ENCODE peak calls at places on chromosome 6, in eight cellular contexts. S is foreskin fibroblast; E is PC-9; Y is GM12865; V is HFF-Myc; F is CD8-positive, alpha-beta memory T cell; O is coronary artery; I is fibroblast of pulmonary artery. W is an unnamed sample.

GRCh38 chr6:10510592-10511367 is 10.4 kb upstream of the GCNT2 start:
- DNase-seq in V (no peak), O (no peak), Y (peak), I (peak), E (no peak), F (no peak), S (peak), W (no peak)

GRCh38 chr6:166532302-166532701 is 54.2 kb downstream of the RAMACL start:
- DNase-seq in S (no peak), O (no peak), Y (no peak), V (no peak), F (no peak), E (no peak), I (no peak), W (no peak)

GRCh38 chr6:116267879-116268588 is 11.7 kb downstream of the TSPYL1 start:
- DNase-seq in S (no peak), V (no peak), F (no peak), O (no peak), Y (no peak), E (peak), I (no peak), W (no peak)

GRCh38 chr6:36755435-36756348 is 58.1 kb downstream of the RAB44 start:
- DNase-seq in E (peak), V (no peak), F (peak), O (no peak), S (no peak), Y (peak), I (peak), W (peak)

GRCh38 chr6:112019619-112020018 is 34.3 kb upstream of the CCN6 start:
- DNase-seq in F (no peak), V (no peak), I (no peak), S (no peak), Y (no peak), E (no peak), O (no peak), W (no peak)

GRCh38 chr6:84892666-84893065 is 128.3 kb upstream of the TBX18 start:
- DNase-seq in O (no peak), S (peak), F (no peak), V (no peak), Y (no peak), E (no peak), I (peak), W (no peak)

GRCh38 chr6:158057213-158057987 is 75.7 kb downstream of the SYNJ2 start:
- DNase-seq in E (peak), V (peak), O (peak), Y (no peak), S (peak), I (peak), F (no peak), W (peak)

GRCh38 chr6:53998293-53998692 is 113.0 kb upstream of the MLIP start:
- DNase-seq in O (no peak), F (no peak), S (no peak), Y (no peak), E (no peak), I (no peak), V (no peak), W (no peak)

GRCh38 chr6:2132416-2132815 is 113.0 kb downstream of the GMDS start:
- DNase-seq in O (no peak), I (peak), E (peak), F (no peak), V (no peak), Y (no peak), S (peak), W (no peak)

GRCh38 chr6:39555136-39555535 is 170.1 kb downstream of the KIF6 start:
- DNase-seq in Y (no peak), O (no peak), S (no peak), I (no peak), V (no peak), F (no peak), E (no peak), W (no peak)

GRCh38 chr6:114194362-114195343 is 148.2 kb downstream of the HS3ST5 start:
- DNase-seq in F (no peak), E (no peak), V (no peak), S (peak), I (peak), O (no peak), Y (no peak), W (no peak)

GRCh38 chr6:33620158-33620583 is 951 bp upstream of the ITPR3 start:
- DNase-seq in Y (peak), I (no peak), S (no peak), F (peak), E (no peak), O (no peak), V (no peak), W (no peak)

GRCh38 chr6:33799714-33800113 is 4.1 kb downstream of the MLN start:
- DNase-seq in I (no peak), V (no peak), F (no peak), O (no peak), Y (no peak), E (no peak), S (no peak), W (no peak)

GRCh38 chr6:4581468-4582420 is 194.5 kb upstream of the CDYL start:
- DNase-seq in E (peak), S (peak), F (no peak), I (peak), Y (no peak), O (no peak), V (no peak), W (no peak)

GRCh38 chr6:100267721-100268123 is 197.0 kb downstream of the SIM1 start:
- DNase-seq in E (no peak), S (peak), I (peak), F (no peak), V (peak), O (no peak), Y (no peak), W (no peak)

GRCh38 chr6:168310945-168311344 is 8.6 kb downstream of the DACT2 start:
- DNase-seq in Y (no peak), F (no peak), V (no peak), I (no peak), O (no peak), S (no peak), E (no peak), W (no peak)

GRCh38 chr6:167683028-167683862 is 143.5 kb upstream of the AFDN start:
- DNase-seq in E (peak), O (no peak), S (no peak), I (peak), F (no peak), V (no peak), Y (no peak), W (no peak)

GRCh38 chr6:5497896-5498578 is 236.7 kb downstream of the FARS2 start:
- DNase-seq in V (no peak), F (no peak), O (no peak), I (peak), E (no peak), S (peak), Y (no peak), W (no peak)

GRCh38 chr6:104835782-104836181 is 23.9 kb downstream of the HACE1 start:
- DNase-seq in I (no peak), O (no peak), F (no peak), E (no peak), Y (no peak), S (no peak), V (no peak), W (no peak)

GRCh38 chr6:91412532-91412931 is 825.7 kb upstream of the MAP3K7 start:
- DNase-seq in Y (no peak), O (no peak), V (no peak), I (no peak), E (no peak), S (no peak), F (no peak), W (no peak)

GRCh38 chr6:30802731-30803130 is 58.4 kb upstream of the IER3 start:
- DNase-seq in I (no peak), O (no peak), S (no peak), V (no peak), Y (no peak), F (no peak), E (peak), W (no peak)

GRCh38 chr6:159692303-159693127 is 526 bp downstream of the SOD2 start:
- DNase-seq in I (no peak), V (no peak), S (peak), F (peak), O (peak), Y (peak), E (no peak), W (no peak)

GRCh38 chr6:136846046-136846445 is 23.7 kb downstream of the PEX7 start:
- DNase-seq in E (peak), F (no peak), S (peak), O (no peak), V (no peak), Y (peak), I (peak), W (peak)

GRCh38 chr6:36984581-36985383 is 1.2 kb downstream of the MTCH1 start:
- DNase-seq in Y (peak), S (peak), F (peak), E (no peak), I (peak), O (no peak), V (peak), W (no peak)

GRCh38 chr6:157993076-157993475 is 11.4 kb downstream of the SYNJ2 start:
- DNase-seq in Y (no peak), V (no peak), F (no peak), S (no peak), I (no peak), O (no peak), E (no peak), W (no peak)

GRCh38 chr6:45301348-45302142 is 26.6 kb upstream of the RUNX2 start:
- DNase-seq in S (no peak), V (no peak), Y (no peak), E (no peak), O (no peak), I (no peak), F (no peak), W (no peak)

GRCh38 chr6:167533851-167534250 is 209.0 kb downstream of the TTLL2 start:
- DNase-seq in F (no peak), V (no peak), Y (no peak), E (no peak), S (no peak), O (no peak), I (no peak), W (no peak)

GRCh38 chr6:17998442-17998841 is 11.0 kb upstream of the KIF13A start:
- DNase-seq in Y (no peak), F (no peak), E (peak), O (no peak), I (no peak), V (no peak), S (peak), W (no peak)

GRCh38 chr6:46888578-46888977 is 33.2 kb downstream of the ADGRF5 start:
- DNase-seq in S (no peak), I (peak), O (no peak), Y (no peak), E (no peak), V (no peak), F (no peak), W (no peak)

GRCh38 chr6:4270799-4271198 is 135.4 kb upstream of the ECI2 start:
- DNase-seq in Y (no peak), F (no peak), E (peak), O (no peak), S (peak), V (no peak), I (peak), W (no peak)

GRCh38 chr6:155120034-155120433 is 124.9 kb downstream of the TIAM2 start:
- DNase-seq in S (no peak), I (no peak), V (no peak), E (no peak), Y (no peak), F (no peak), O (no peak), W (no peak)

GRCh38 chr6:170446841-170447560 is 106.1 kb downstream of the PSMB1 start:
- DNase-seq in O (no peak), S (no peak), F (no peak), V (no peak), E (no peak), Y (no peak), I (no peak), W (no peak)

GRCh38 chr6:362924-363249 is 28.7 kb upstream of the IRF4 start:
- DNase-seq in S (no peak), F (no peak), Y (no peak), E (no peak), O (no peak), I (no peak), V (no peak), W (no peak)

GRCh38 chr6:15754035-15754705 is 91.3 kb upstream of the DTNBP1 start:
- DNase-seq in Y (no peak), E (peak), S (peak), O (no peak), I (peak), V (peak), F (no peak), W (no peak)

GRCh38 chr6:161374971-161375873 is 101.4 kb upstream of the AGPAT4 start:
- DNase-seq in E (no peak), O (no peak), F (no peak), V (no peak), Y (peak), I (no peak), S (no peak), W (no peak)

DNA sequence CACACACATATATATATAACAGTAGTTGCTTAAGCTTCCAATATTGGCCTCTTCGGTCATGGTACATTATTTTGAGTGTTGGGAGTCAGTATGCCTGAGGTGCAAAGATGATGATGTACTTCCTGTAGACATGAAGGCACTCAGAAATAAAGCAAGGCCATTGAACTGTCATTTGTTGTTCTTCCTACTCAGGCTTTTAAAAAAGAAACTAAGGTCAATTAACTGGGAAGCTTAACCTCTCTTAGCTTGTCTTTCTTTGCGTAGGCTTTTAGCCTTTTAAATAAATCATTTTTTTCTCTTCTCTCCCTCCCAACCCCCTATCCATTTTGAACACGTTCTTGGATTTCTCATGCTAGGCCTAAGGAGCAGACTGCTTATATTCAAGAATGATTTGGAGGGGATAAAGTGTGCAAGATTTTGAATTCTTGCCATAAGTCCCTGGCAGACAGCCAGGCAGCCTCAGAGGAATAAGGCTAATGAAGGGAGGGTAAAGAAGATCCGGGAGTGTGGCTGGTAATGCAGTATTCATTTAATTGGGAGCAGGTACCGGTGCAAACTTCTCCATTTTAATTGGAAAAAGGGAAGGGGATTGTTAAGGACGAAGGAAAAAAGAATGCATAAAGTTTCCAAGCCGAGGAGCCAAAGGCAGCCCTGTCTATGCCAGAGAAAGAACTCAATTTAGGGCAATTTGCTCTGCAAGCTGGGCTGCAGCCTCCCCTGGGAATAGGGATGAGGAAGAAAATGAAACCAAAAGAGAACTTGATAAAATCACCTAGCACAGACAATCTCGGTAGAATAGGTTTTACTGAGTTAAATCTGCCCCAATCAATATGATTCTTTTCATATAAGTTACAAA is 343.8 kb upstream of the MMS22L start:
- DNase-seq in O (no peak), S (peak), Y (no peak), F (no peak), I (no peak), V (no peak), E (no peak), W (no peak)
- H3K4me3 ChIP-seq in O (peak), S (peak), Y (no peak), F (no peak), I (no peak), V (no peak), E (peak), W (no peak)

GRCh38 chr6:97280766-97281165 is 2.2 kb downstream of the MMS22L start:
- DNase-seq in F (no peak), V (no peak), S (no peak), Y (no peak), I (no peak), E (no peak), O (no peak), W (no peak)
- H3K4me3 ChIP-seq in F (no peak), V (peak), S (no peak), Y (no peak), I (no peak), E (no peak), O (no peak), W (no peak)

DNA sequence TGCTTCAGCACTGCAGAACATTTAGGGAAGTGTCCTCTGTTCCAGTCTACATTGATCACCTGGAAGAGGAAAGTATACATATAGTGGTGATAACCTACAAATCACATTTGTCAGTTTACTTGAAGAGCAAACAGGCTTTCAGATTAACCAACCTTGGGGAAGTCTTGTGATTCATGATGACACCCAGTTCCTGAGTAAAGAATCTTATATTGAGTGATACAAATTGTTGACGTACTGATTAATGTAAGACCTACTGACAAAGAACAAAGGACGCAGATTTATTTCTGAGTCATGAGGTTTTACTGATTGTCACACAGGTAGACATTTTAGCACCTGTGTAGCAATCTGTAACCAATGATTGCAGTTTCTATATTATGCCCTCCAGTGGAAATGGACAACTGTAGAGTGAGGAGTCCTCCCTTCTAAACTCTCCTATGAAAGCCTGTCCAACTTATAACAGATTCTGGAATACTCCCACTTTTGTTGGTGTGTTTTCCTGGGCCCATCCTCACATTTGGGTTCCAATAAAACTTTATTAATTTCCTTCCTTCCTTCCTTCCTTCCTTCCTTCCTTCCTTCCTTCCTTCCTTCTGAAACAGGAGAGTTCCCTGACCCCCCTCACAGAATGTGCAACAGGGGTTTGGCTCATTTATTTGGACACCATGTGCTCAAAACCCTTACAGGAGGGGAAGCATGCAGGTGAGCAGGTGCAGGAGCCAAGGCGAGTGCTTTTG is 113.5 kb downstream of the SLC35B3 start:
- DNase-seq in F (no peak), V (no peak), I (no peak), S (no peak), Y (no peak), E (peak), O (no peak), W (no peak)
- H3K4me3 ChIP-seq in F (no peak), V (no peak), I (no peak), S (no peak), Y (no peak), E (no peak), O (no peak), W (no peak)

GRCh38 chr6:132719736-132720448 is 6.0 kb upstream of the VNN1 start:
- DNase-seq in Y (no peak), O (no peak), V (no peak), E (no peak), S (no peak), F (no peak), I (no peak), W (no peak)
- H3K4me3 ChIP-seq in Y (no peak), O (no peak), V (no peak), E (no peak), S (no peak), F (no peak), I (no peak), W (no peak)

DNA sequence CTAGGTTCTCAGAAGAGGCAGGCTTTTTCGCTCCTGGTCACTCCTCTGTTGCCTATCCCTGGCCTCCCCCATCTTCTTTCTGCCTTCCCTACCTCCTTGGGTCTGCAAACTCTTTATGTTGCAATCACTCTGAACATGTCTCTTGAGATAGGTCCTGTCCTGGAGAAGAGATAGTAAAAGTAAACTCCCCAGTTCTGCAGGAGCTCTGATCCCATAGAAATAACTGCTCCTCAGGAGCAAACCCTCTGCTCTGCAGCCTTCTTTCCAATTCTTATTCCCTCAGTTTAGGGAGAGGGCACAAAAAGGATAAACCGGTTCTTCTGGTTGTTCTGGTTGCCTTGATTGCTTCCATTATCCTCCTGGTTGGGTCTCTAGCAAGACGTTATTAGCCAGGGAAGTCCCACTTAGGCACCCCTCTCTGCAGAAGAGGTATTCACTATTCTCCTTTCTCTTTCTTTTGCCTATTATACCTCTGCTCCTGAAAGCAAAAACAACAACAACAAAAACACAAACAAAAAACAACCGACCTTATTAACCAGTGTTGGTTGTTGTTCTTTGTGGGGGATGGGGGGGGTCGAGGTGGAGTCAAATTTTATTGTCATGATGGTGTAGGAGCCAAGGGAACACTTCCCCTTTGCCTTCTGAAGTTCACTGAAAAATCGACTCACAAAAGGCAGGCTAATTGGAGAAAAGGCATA is 973 bp downstream of the TRIM38 start:
- DNase-seq in I (peak), V (no peak), O (no peak), Y (no peak), E (peak), S (no peak), F (no peak), W (no peak)
- H3K4me3 ChIP-seq in I (peak), V (peak), O (peak), Y (peak), E (peak), S (peak), F (peak), W (peak)

GRCh38 chr6:108902389-108902792 is 54.2 kb downstream of the ARMC2 start:
- DNase-seq in E (no peak), I (peak), F (no peak), S (peak), V (no peak), O (no peak), Y (no peak), W (no peak)
- H3K4me3 ChIP-seq in E (no peak), I (no peak), F (no peak), S (no peak), V (no peak), O (no peak), Y (no peak), W (no peak)

GRCh38 chr6:56246941-56247653 is at the start of gene COL21A1:
- DNase-seq in E (no peak), Y (no peak), V (no peak), I (no peak), O (peak), F (no peak), S (peak), W (no peak)
- H3K4me3 ChIP-seq in E (peak), Y (no peak), V (peak), I (peak), O (peak), F (no peak), S (peak), W (peak)

DNA sequence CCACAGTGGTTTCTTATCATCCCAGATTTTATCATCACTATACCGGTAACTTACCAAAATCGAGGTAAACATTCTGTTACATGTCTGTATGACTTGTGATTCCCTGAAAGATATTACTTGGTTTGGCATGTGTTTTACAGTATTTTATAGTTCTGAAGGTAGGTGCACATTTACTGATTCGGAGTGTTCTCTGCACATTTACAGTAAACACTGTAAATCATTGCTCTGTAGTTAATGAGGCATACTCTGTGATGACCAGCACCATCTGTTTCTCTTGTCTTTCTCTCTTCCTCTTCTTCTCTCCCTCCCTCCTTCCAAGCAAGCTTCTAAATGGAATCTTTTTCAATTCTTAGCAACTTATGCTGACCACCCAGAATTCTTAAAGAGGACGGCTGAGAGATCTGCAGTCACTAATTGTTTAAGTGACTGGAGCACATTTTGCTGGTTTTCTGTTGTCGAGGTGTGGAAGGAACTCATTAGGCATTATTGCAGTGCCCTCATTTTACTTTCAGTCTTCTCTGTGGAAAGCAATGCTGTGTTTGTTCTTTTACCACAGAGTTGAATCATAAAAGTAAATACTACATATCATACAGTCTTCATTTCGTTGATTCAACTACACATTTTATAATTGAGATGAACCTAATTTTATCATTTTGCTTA is 126.5 kb downstream of the UTRN start:
- DNase-seq in O (no peak), I (no peak), Y (no peak), V (no peak), E (no peak), S (peak), F (no peak), W (no peak)
- H3K4me3 ChIP-seq in O (no peak), I (no peak), Y (no peak), V (no peak), E (peak), S (peak), F (no peak), W (no peak)